ENCODE peak calls at places on chromosomes 5 and 9, in ten cellular contexts. N, H, W, R, T, E, F, O, L and B are unnamed samples.

GRCh38 chr9:3525088-3525835 is 539 bp downstream of the RFX3 start:
- DNase-seq in N (no peak), H (no peak), W (no peak), R (peak; percentile 75), T (no peak), E (peak; percentile 6), F (no peak), O (peak; percentile 7), L (no peak), B (peak; percentile 43)

GRCh38 chr9:4048441-4048840 is 251.4 kb downstream of the GLIS3 start:
- DNase-seq in N (peak; percentile 18), H (no peak), W (no peak), R (no peak), T (peak; percentile 47), E (no peak), F (no peak), O (peak; percentile 68), L (peak; percentile 85), B (no peak)

GRCh38 chr9:74556685-74557084 is 59.5 kb downstream of the RORB start:
- DNase-seq in N (no peak), H (no peak), W (no peak), R (no peak), T (peak; percentile 82), E (peak; percentile 88), F (no peak), O (no peak), L (peak; percentile 41), B (no peak)

GRCh38 chr5:172877496-172878260 is 43.6 kb downstream of the ERGIC1 start:
- DNase-seq in N (no peak), H (no peak), W (no peak), R (no peak), T (no peak), E (no peak), F (no peak), O (no peak), L (no peak), B (no peak)

GRCh38 chr5:66642538-66642937 is 46.3 kb downstream of the MAST4 start:
- DNase-seq in N (no peak), H (no peak), W (no peak), R (no peak), T (no peak), E (no peak), F (no peak), O (no peak), L (no peak), B (no peak)

GRCh38 chr9:21872696-21873095 is 70.3 kb downstream of the MTAP start:
- DNase-seq in N (no peak), H (no peak), W (no peak), R (no peak), T (no peak), E (no peak), F (no peak), O (no peak), L (no peak), B (no peak)

GRCh38 chr5:66223637-66224036 is 79.5 kb downstream of the SREK1 start:
- DNase-seq in N (no peak), H (peak; percentile 21), W (no peak), R (no peak), T (no peak), E (no peak), F (no peak), O (peak; percentile 28), L (peak; percentile 39), B (no peak)

GRCh38 chr9:121268598-121269029 is 652 bp downstream of the GSN start:
- DNase-seq in N (no peak), H (no peak), W (no peak), R (peak; percentile 67), T (peak; percentile 17), E (peak; percentile 41), F (no peak), O (no peak), L (no peak), B (no peak)

GRCh38 chr9:13688223-13688989 is 408.9 kb upstream of the MPDZ start:
- DNase-seq in N (no peak), H (no peak), W (no peak), R (no peak), T (peak; percentile 34), E (peak; percentile 62), F (no peak), O (peak; percentile 13), L (peak; percentile 71), B (no peak)

DNA sequence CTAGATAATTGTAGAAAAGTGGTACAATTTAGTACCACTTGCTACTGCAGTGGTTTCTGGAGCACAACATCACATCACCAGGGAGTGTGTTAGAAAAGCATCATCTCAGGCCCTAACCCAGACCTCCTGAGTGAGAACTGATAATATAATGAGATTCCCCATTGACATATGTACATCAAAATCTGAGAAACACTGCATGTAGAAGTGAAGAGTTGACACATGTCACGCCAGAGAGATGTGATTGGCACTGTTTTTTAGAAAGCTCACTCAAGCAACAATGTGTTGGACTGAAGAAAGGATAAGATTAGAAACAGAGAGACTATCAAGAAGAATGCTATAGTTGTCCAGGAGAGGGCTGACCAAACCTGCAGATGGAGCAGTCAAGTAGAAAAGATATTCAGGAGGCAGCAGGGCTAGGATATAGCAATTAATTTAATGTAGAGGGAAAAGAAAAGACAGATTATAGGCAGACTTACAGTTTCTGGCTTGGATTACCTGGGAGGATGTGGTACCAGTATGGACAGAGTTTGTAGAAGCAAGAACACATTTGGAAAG is 324.4 kb upstream of the ADAMTSL1 start:
- DNase-seq in N (no peak), H (no peak), W (no peak), R (no peak), T (no peak), E (no peak), F (no peak), O (peak; percentile 11), L (peak; percentile 33), B (no peak)
- TF ChIP-seq CTCF in N (no peak), H (no peak), W (peak; percentile 15), R (no peak), T (no peak), E (peak; percentile 23), F (no peak), O (no peak), L (peak; percentile 27), B (no peak)

GRCh38 chr5:168089201-168089887 is 202.1 kb upstream of the WWC1 start:
- DNase-seq in N (no peak), H (no peak), W (no peak), R (no peak), T (no peak), E (no peak), F (no peak), O (no peak), L (no peak), B (no peak)

GRCh38 chr5:168085321-168086040 is 206.0 kb upstream of the WWC1 start:
- DNase-seq in N (peak; percentile 18), H (no peak), W (no peak), R (no peak), T (peak; percentile 61), E (no peak), F (no peak), O (peak; percentile 16), L (no peak), B (no peak)

GRCh38 chr5:168086736-168087135 is 204.7 kb upstream of the WWC1 start:
- DNase-seq in N (no peak), H (no peak), W (no peak), R (no peak), T (no peak), E (no peak), F (no peak), O (no peak), L (no peak), B (no peak)

GRCh38 chr5:168088415-168089165 is 202.9 kb upstream of the WWC1 start:
- DNase-seq in N (no peak), H (no peak), W (no peak), R (no peak), T (no peak), E (no peak), F (no peak), O (no peak), L (no peak), B (no peak)

GRCh38 chr5:168086104-168086610 is 205.3 kb upstream of the WWC1 start:
- DNase-seq in N (peak; percentile 65), H (no peak), W (no peak), R (no peak), T (peak; percentile 71), E (peak; percentile 21), F (no peak), O (no peak), L (no peak), B (no peak)
- TF ChIP-seq CTCF in N (peak; percentile 18), H (no peak), W (no peak), R (no peak), T (no peak), E (no peak), F (no peak), O (no peak), L (no peak), B (no peak)

GRCh38 chr5:9681706-9682105 is 51.6 kb upstream of the TAS2R1 start:
- DNase-seq in N (no peak), H (no peak), W (no peak), R (no peak), T (no peak), E (no peak), F (no peak), O (no peak), L (no peak), B (no peak)
- TF ChIP-seq CTCF in N (no peak), H (no peak), W (no peak), R (no peak), T (no peak), E (no peak), F (no peak), O (no peak), L (no peak), B (no peak)

GRCh38 chr5:109643951-109644350 is 45.8 kb upstream of the MAN2A1 start:
- DNase-seq in N (no peak), H (no peak), W (no peak), R (no peak), T (no peak), E (no peak), F (no peak), O (no peak), L (no peak), B (no peak)

GRCh38 chr5:109645591-109646236 is 44.0 kb upstream of the MAN2A1 start:
- DNase-seq in N (no peak), H (no peak), W (no peak), R (no peak), T (no peak), E (no peak), F (peak; percentile 31), O (no peak), L (no peak), B (no peak)

GRCh38 chr5:109649371-109649770 is 40.4 kb upstream of the MAN2A1 start:
- DNase-seq in N (no peak), H (no peak), W (no peak), R (no peak), T (no peak), E (no peak), F (no peak), O (no peak), L (no peak), B (no peak)

GRCh38 chr5:109650451-109650850 is 39.3 kb upstream of the MAN2A1 start:
- DNase-seq in N (no peak), H (no peak), W (no peak), R (no peak), T (no peak), E (no peak), F (no peak), O (no peak), L (no peak), B (no peak)

DNA sequence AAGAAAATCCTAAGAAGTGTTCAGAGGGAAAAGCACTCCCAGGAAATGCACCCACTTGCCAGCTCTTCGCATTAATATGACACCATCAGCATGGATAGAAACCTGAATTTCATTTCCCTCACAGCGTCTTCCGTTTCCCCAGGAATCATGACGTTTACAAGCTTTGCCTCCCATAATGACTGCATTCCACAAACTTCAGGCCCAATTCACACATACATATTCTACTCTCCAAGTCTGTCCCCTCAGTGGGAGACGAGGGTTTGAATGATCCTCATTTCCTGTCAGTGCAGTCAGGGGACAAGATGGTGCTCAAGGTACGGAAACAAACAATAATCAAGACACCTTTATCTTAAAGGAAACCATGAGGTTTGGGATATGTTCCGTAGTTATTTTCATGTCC is 44.9 kb upstream of the MAN2A1 start:
- DNase-seq in N (no peak), H (no peak), W (no peak), R (no peak), T (no peak), E (no peak), F (no peak), O (no peak), L (peak; percentile 4), B (no peak)
- TF ChIP-seq CTCF in N (no peak), H (no peak), W (no peak), R (no peak), T (no peak), E (no peak), F (no peak), O (no peak), L (no peak), B (no peak)